ENCODE peak calls at places on chromosomes 1 and 21, in five cellular contexts. Q is A549, A is K562, Y is GM12878, Z is HepG2. G is an unnamed sample.

GRCh38 chr21:15895142-15896106 is 165.6 kb downstream of the USP25 start:
- DNase-seq in Q (no peak), A (no peak), Y (no peak), Z (no peak), G (no peak)

GRCh38 chr1:95716097-95716496 is 482.1 kb downstream of the RWDD3 start:
- DNase-seq in Q (no peak), A (no peak), Y (no peak), Z (no peak), G (no peak)

GRCh38 chr21:35319684-35320083 is 270.6 kb upstream of the RUNX1 start:
- DNase-seq in Q (no peak), A (no peak), Y (no peak), Z (no peak), G (no peak)

GRCh38 chr1:11784993-11785769 is 20.6 kb downstream of the MTHFR start:
- DNase-seq in Q (peak), A (peak), Y (no peak), Z (peak), G (peak)

GRCh38 chr1:22749919-22750670 is 39.5 kb downstream of the EPHB2 start:
- DNase-seq in Q (peak), A (no peak), Y (peak), Z (no peak), G (peak)

GRCh38 chr1:5943373-5944068 is 48.7 kb downstream of the NPHP4 start:
- DNase-seq in Q (no peak), A (no peak), Y (no peak), Z (no peak), G (no peak)

GRCh38 chr1:118115567-118116272 is 69.3 kb downstream of the SPAG17 start:
- DNase-seq in Q (no peak), A (no peak), Y (no peak), Z (no peak), G (no peak)

GRCh38 chr1:221715321-221716169 is 26.3 kb downstream of the DUSP10 start:
- DNase-seq in Q (no peak), A (no peak), Y (no peak), Z (peak), G (no peak)

GRCh38 chr1:247110627-247111258 is 6.6 kb upstream of the ZNF669 start:
- DNase-seq in Q (no peak), A (peak), Y (no peak), Z (no peak), G (peak)

GRCh38 chr1:28512058-28512611 is 6.3 kb downstream of the RCC1 start:
- DNase-seq in Q (no peak), A (no peak), Y (no peak), Z (no peak), G (peak)

GRCh38 chr1:100921110-100921706 is 25.3 kb downstream of the SLC30A7 start:
- DNase-seq in Q (peak), A (peak), Y (no peak), Z (peak), G (peak)

GRCh38 chr1:184002071-184002470 is 35.5 kb downstream of the COLGALT2 start:
- DNase-seq in Q (no peak), A (no peak), Y (no peak), Z (peak), G (no peak)

GRCh38 chr1:185735667-185736105 is 1.5 kb downstream of the HMCN1 start:
- DNase-seq in Q (no peak), A (no peak), Y (no peak), Z (no peak), G (no peak)

GRCh38 chr1:246782120-246782900 is 58.1 kb downstream of the SCCPDH start:
- DNase-seq in Q (no peak), A (no peak), Y (peak), Z (peak), G (peak)

GRCh38 chr1:32223683-32224082 is 1.5 kb downstream of the EIF3I start:
- DNase-seq in Q (no peak), A (no peak), Y (no peak), Z (no peak), G (no peak)

GRCh38 chr1:239744851-239745250 is 346.8 kb upstream of the FMN2 start:
- DNase-seq in Q (no peak), A (no peak), Y (no peak), Z (no peak), G (peak)

GRCh38 chr21:33238565-33239255 is 9.0 kb downstream of the IFNAR2 start:
- DNase-seq in Q (no peak), A (no peak), Y (peak), Z (no peak), G (peak)

GRCh38 chr1:181104790-181105133 is 16.3 kb downstream of the IER5 start:
- DNase-seq in Q (no peak), A (peak), Y (no peak), Z (peak), G (peak)

GRCh38 chr1:66402194-66402593 is 131.8 kb upstream of the SGIP1 start:
- DNase-seq in Q (no peak), A (no peak), Y (peak), Z (no peak), G (peak)

GRCh38 chr1:59814180-59814900 is 409 bp upstream of the HOOK1 start:
- DNase-seq in Q (peak), A (no peak), Y (peak), Z (peak), G (no peak)

GRCh38 chr1:24022611-24023359 is 42.7 kb upstream of the SRSF10 start:
- DNase-seq in Q (peak), A (no peak), Y (no peak), Z (peak), G (no peak)

GRCh38 chr1:162305969-162306368 is 70.7 kb downstream of the SPATA46 start:
- DNase-seq in Q (peak), A (no peak), Y (no peak), Z (peak), G (no peak)

GRCh38 chr1:204408074-204408507 is 3.5 kb downstream of the PPP1R15B start:
- DNase-seq in Q (no peak), A (no peak), Y (no peak), Z (no peak), G (peak)

GRCh38 chr1:214380418-214380817 is 99.5 kb downstream of the SMYD2 start:
- DNase-seq in Q (no peak), A (no peak), Y (no peak), Z (no peak), G (no peak)

GRCh38 chr1:158155673-158156072 is 25.0 kb upstream of the CD1D start:
- DNase-seq in Q (no peak), A (no peak), Y (no peak), Z (no peak), G (no peak)
- TF ChIP-seq POLR2A in Q (no peak), A (no peak), Y (no peak), Z (no peak), G (no peak)

GRCh38 chr1:113608371-113608770 is 150.9 kb downstream of the PHTF1 start:
- DNase-seq in Q (no peak), A (no peak), Y (no peak), Z (no peak), G (no peak)
- TF ChIP-seq MYC in Q (no peak), A (no peak), Y (no peak), Z (no peak), G (no peak)

GRCh38 chr1:55617416-55617980 is 402.3 kb upstream of the USP24 start:
- DNase-seq in Q (no peak), A (no peak), Y (no peak), Z (no peak), G (no peak)
- H3K4me3 ChIP-seq in Q (no peak), A (no peak), Y (no peak), Z (no peak), G (no peak)

GRCh38 chr1:99589186-99589636 is 56.7 kb upstream of the PALMD start:
- DNase-seq in Q (no peak), A (no peak), Y (no peak), Z (peak), G (no peak)

GRCh38 chr1:99590578-99591209 is 55.2 kb upstream of the PALMD start:
- DNase-seq in Q (no peak), A (no peak), Y (no peak), Z (no peak), G (no peak)

GRCh38 chr1:99591886-99592285 is 54.0 kb upstream of the PALMD start:
- DNase-seq in Q (no peak), A (no peak), Y (no peak), Z (no peak), G (no peak)

GRCh38 chr1:99587008-99587407 is 58.9 kb upstream of the PALMD start:
- DNase-seq in Q (no peak), A (no peak), Y (no peak), Z (no peak), G (no peak)
- TF ChIP-seq POLR2A in Q (no peak), A (no peak), Y (no peak), Z (no peak), G (no peak)

DNA sequence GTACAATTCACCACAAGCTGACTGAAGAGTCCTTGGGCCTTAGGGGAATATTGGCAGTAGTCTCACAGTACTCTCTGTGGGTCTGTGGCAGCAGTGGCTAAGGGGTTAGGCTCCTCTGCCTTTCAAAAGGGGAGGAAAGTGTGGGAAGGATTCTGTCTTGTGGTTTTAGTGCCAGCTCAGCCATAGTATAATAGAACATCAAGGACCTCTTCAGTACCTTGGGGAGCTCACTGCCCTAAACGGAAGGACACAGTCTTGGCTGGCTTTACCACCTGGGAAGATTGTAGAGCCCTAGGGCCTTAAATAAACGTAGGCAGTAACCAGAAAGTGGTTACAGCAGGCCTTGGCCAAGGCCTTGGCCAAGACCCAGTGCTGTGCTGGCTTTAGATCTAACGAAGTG is 265.7 kb downstream of the COL11A1 start:
- DNase-seq in Q (no peak), A (no peak), Y (no peak), Z (no peak), G (peak)
- TF ChIP-seq MYC in Q (no peak), A (no peak), Y (no peak), Z (no peak), G (no peak)

G was measured in NB4.